ENCODE peak calls at places on chromosomes 3 and 15, in eight cellular contexts. X is COR-L47, O is DMS79, I is NCI-H1092 treated with DMSO at 0.1 percent for 48 hours, V is T-helper 17 cell, G is SK-MEL-5, F is iris pigment epithelial cell, B is HL-60. N is an unnamed sample.

GRCh38 chr3:66107855-66108254 is 69.1 kb upstream of the MAGI1 start:
- DNase-seq in X (no peak), O (no peak), I (no peak), V (no peak), G (peak), F (peak), B (no peak), N (no peak)

GRCh38 chr3:155701882-155702465 is 42.9 kb downstream of the PLCH1 start:
- DNase-seq in X (peak), O (peak), I (peak), V (no peak), G (peak), F (peak), B (peak), N (peak)

GRCh38 chr3:193782280-193782654 is 189.3 kb downstream of the OPA1 start:
- DNase-seq in X (no peak), O (no peak), I (no peak), V (no peak), G (no peak), F (peak), B (no peak), N (no peak)

GRCh38 chr3:45917146-45917885 is 25.9 kb upstream of the CXCR6 start:
- DNase-seq in X (peak), O (peak), I (no peak), V (no peak), G (no peak), F (no peak), B (no peak), N (peak)

GRCh38 chr3:13042127-13042931 is 30.9 kb downstream of the IQSEC1 start:
- DNase-seq in X (no peak), O (no peak), I (no peak), V (no peak), G (no peak), F (no peak), B (no peak), N (no peak)

GRCh38 chr3:127052121-127052561 is 69.2 kb downstream of the PLXNA1 start:
- DNase-seq in X (no peak), O (no peak), I (no peak), V (no peak), G (no peak), F (no peak), B (no peak), N (no peak)

GRCh38 chr3:151852074-151852811 is 21.2 kb upstream of the SUCNR1 start:
- DNase-seq in X (no peak), O (no peak), I (no peak), V (no peak), G (no peak), F (no peak), B (peak), N (no peak)

GRCh38 chr15:50049871-50050270 is 69.2 kb downstream of the ATP8B4 start:
- DNase-seq in X (no peak), O (no peak), I (no peak), V (no peak), G (no peak), F (peak), B (no peak), N (no peak)

GRCh38 chr3:8147726-8148125 is 353.9 kb upstream of the LMCD1 start:
- DNase-seq in X (no peak), O (no peak), I (no peak), V (no peak), G (no peak), F (no peak), B (no peak), N (no peak)

GRCh38 chr3:156772588-156773206 is 53.5 kb upstream of the LEKR1 start:
- DNase-seq in X (peak), O (no peak), I (peak), V (no peak), G (no peak), F (peak), B (no peak), N (peak)